ENCODE peak calls at places on chromosomes 3 and 15, in ten cellular contexts. R, L, K, V, D, W, T, Z, M and E are unnamed samples.

GRCh38 chr3:104291437-104291851 is 1075.3 kb upstream of the ALCAM start:
- DNase-seq in R (no peak), L (no peak), K (no peak), V (no peak), D (no peak), W (no peak), T (no peak), Z (no peak), M (peak; percentile 40), E (no peak)

GRCh38 chr3:134903840-134904239 is 108.8 kb downstream of the EPHB1 start:
- DNase-seq in R (no peak), L (no peak), K (no peak), V (no peak), D (no peak), W (no peak), T (no peak), Z (no peak), M (no peak), E (no peak)

GRCh38 chr3:169091196-169091595 is 572.3 kb downstream of the MECOM start:
- DNase-seq in R (no peak), L (no peak), K (no peak), V (no peak), D (no peak), W (no peak), T (no peak), Z (no peak), M (peak; percentile 54), E (peak; percentile 28)

GRCh38 chr3:127610105-127610504 is 11.9 kb downstream of the MCM2 start:
- DNase-seq in R (no peak), L (no peak), K (no peak), V (no peak), D (no peak), W (no peak), T (no peak), Z (no peak), M (peak; percentile 75), E (peak; percentile 81)

GRCh38 chr3:161291191-161291901 is 70.2 kb downstream of the NMD3 start:
- DNase-seq in R (no peak), L (no peak), K (no peak), V (no peak), D (no peak), W (no peak), T (no peak), Z (no peak), M (no peak), E (peak; percentile 28)

GRCh38 chr3:161455962-161456361 is 40.6 kb upstream of the OTOL1 start:
- DNase-seq in R (no peak), L (no peak), K (no peak), V (no peak), D (no peak), W (no peak), T (no peak), Z (no peak), M (no peak), E (no peak)

GRCh38 chr3:146680602-146681001 is 75.5 kb upstream of the PLSCR5 start:
- DNase-seq in R (no peak), L (no peak), K (no peak), V (no peak), D (no peak), W (no peak), T (no peak), Z (no peak), M (no peak), E (no peak)

GRCh38 chr15:50181206-50181982 is 602 bp upstream of the SLC27A2 start:
- DNase-seq in R (no peak), L (no peak), K (no peak), V (no peak), D (no peak), W (no peak), T (no peak), Z (no peak), M (no peak), E (no peak)

GRCh38 chr15:37536967-37537624 is 397.3 kb upstream of the TMCO5A start:
- DNase-seq in R (no peak), L (no peak), K (no peak), V (no peak), D (no peak), W (no peak), T (no peak), Z (no peak), M (peak; percentile 28), E (no peak)

GRCh38 chr15:43774062-43774461 is 2.7 kb downstream of the ELL3 start:
- DNase-seq in R (no peak), L (no peak), K (no peak), V (no peak), D (no peak), W (no peak), T (no peak), Z (no peak), M (no peak), E (no peak)